ENCODE peak calls at places on chromosomes 7 and 10, in five cellular contexts. H, C, E, A and S are unnamed samples.

GRCh38 chr10:113709221-113709838 is 29.6 kb downstream of the CASP7 start:
- DNase-seq in H (peak), A (peak), E (no peak), C (no peak), S (no peak)

GRCh38 chr7:141654551-141654950 is 47.4 kb downstream of the DENND11 start:
- DNase-seq in C (peak), H (peak), A (peak), E (no peak), S (peak)

GRCh38 chr7:121083138-121083789 is 94.8 kb downstream of the CPED1 start:
- DNase-seq in E (no peak), A (peak), H (peak), C (no peak), S (no peak)

GRCh38 chr7:151081170-151082101 is 827 bp upstream of the FASTK start:
- DNase-seq in H (no peak), C (no peak), E (no peak), A (peak), S (no peak)

GRCh38 chr7:371779-372545 is 82.0 kb downstream of the FOXL3 start:
- DNase-seq in E (peak), C (peak), H (no peak), A (peak), S (no peak)

GRCh38 chr10:69866688-69867461 is 65.2 kb downstream of the COL13A1 start:
- DNase-seq in E (no peak), A (peak), H (peak), C (no peak), S (peak)

GRCh38 chr10:128150045-128150493 is 23.8 kb upstream of the MKI67 start:
- DNase-seq in H (peak), E (peak), C (no peak), A (peak), S (peak)

GRCh38 chr10:35594115-35594849 is 10.9 kb upstream of the GJD4 start:
- DNase-seq in H (no peak), C (no peak), E (no peak), A (no peak), S (no peak)

GRCh38 chr7:1992554-1992953 is 240.2 kb downstream of the MAD1L1 start:
- DNase-seq in E (no peak), H (no peak), C (no peak), A (no peak), S (no peak)

GRCh38 chr10:56928717-56929116 is 567.7 kb upstream of the ZWINT start:
- DNase-seq in E (no peak), C (no peak), A (no peak), H (no peak), S (no peak)

GRCh38 chr7:117937726-117938483 is 64.7 kb upstream of the CTTNBP2 start:
- DNase-seq in E (no peak), A (no peak), H (no peak), C (no peak), S (no peak)

GRCh38 chr7:150449206-150449956 is 1.0 kb upstream of the GIMAP8 start:
- DNase-seq in C (no peak), A (no peak), E (no peak), H (no peak), S (no peak)

GRCh38 chr10:22816298-22816653 is 101.9 kb upstream of the PIP4K2A start:
- DNase-seq in E (no peak), A (peak), H (peak), C (no peak), S (no peak)

GRCh38 chr7:142331941-142332340 is 74.1 kb upstream of the PRSS58 start:
- DNase-seq in C (no peak), A (no peak), H (no peak), E (no peak), S (no peak)

GRCh38 chr7:50978633-50979215 is 196.0 kb upstream of the GRB10 start:
- DNase-seq in H (no peak), E (no peak), C (no peak), A (no peak), S (no peak)

GRCh38 chr7:22364023-22364422 is 7.1 kb upstream of the RAPGEF5 start:
- DNase-seq in H (no peak), C (no peak), A (no peak), E (no peak), S (no peak)

GRCh38 chr10:102004376-102004775 is 51.6 kb downstream of the ARMH3 start:
- DNase-seq in A (no peak), H (peak), C (no peak), E (no peak), S (no peak)

GRCh38 chr7:100019908-100020307 is 4.5 kb downstream of the ZKSCAN1 start:
- DNase-seq in H (no peak), E (no peak), A (no peak), C (no peak), S (no peak)

GRCh38 chr10:132364594-132364970 is 32.4 kb upstream of the PWWP2B start:
- DNase-seq in H (no peak), E (no peak), C (no peak), A (no peak), S (no peak)

GRCh38 chr7:112069879-112070321 is 136.3 kb downstream of the DOCK4 start:
- DNase-seq in H (no peak), A (peak), E (no peak), C (no peak), S (no peak)